ENCODE peak calls at places on chromosomes 6 and 20, in eight cellular contexts. G is HL-60; E is breast epithelium; W is stimulated activated CD8-positive, alpha-beta memory T cell treated with anti-CD3 and anti-CD28 coated beads, Interleukin-2, amount 100 ng/mL, for 48 hours; X is stimulated activated naive B cell treated with anti-CD40 and anti-IgM and Interleukin-4, amounts not matched to agents 10 μg/mL and 1 μg/mL and 100 μg/mL, for 72 hours; N is left ventricle myocardium superior; Z is stimulated activated CD4-positive, alpha-beta T cell treated with anti-CD3 and anti-CD28 coated beads, Interleukin-15, amount 100 ng/mL, for 1 hour; R is nucleus accumbens. A is an unnamed sample.

GRCh38 chr6:168212322-168212721 is 107.3 kb downstream of the DACT2 start:
- DNase-seq in N (no peak), W (no peak), E (no peak), Z (no peak), X (no peak), R (no peak), G (no peak), A (peak)

GRCh38 chr6:90490030-90490429 is 96.8 kb downstream of the MAP3K7 start:
- DNase-seq in R (no peak), G (no peak), N (no peak), E (no peak), W (no peak), X (no peak), Z (no peak), A (no peak)

GRCh38 chr20:45779011-45779915 is 12.4 kb downstream of the WFDC3 start:
- DNase-seq in X (no peak), Z (no peak), R (no peak), G (no peak), N (peak), W (no peak), E (peak), A (peak)

GRCh38 chr20:35207950-35208611 is 18.4 kb upstream of the MMP24 start:
- DNase-seq in Z (peak), X (peak), R (peak), W (peak), N (peak), E (peak), G (peak), A (peak)

GRCh38 chr6:148027201-148027600 is 315.4 kb upstream of the SASH1 start:
- DNase-seq in N (no peak), G (no peak), X (no peak), E (no peak), R (no peak), Z (no peak), W (no peak), A (no peak)

GRCh38 chr20:62087632-62088031 is 22.0 kb upstream of the TAF4 start:
- DNase-seq in R (no peak), Z (no peak), G (no peak), W (no peak), E (no peak), X (no peak), N (no peak), A (no peak)

GRCh38 chr6:11317885-11318771 is 85.7 kb upstream of the NEDD9 start:
- DNase-seq in E (peak), Z (peak), G (peak), W (peak), X (no peak), R (no peak), N (peak), A (peak)

GRCh38 chr6:136181191-136181833 is 68.8 kb downstream of the MTFR2 start:
- DNase-seq in E (no peak), N (no peak), R (no peak), X (no peak), Z (no peak), G (no peak), W (no peak), A (no peak)

GRCh38 chr20:17854307-17854903 is 114.2 kb downstream of the SNX5 start:
- DNase-seq in E (no peak), W (no peak), N (peak), G (peak), Z (no peak), X (no peak), R (peak), A (no peak)

GRCh38 chr20:18466574-18466893 is 296 bp downstream of the DZANK1 start:
- DNase-seq in E (no peak), R (no peak), W (no peak), N (no peak), X (no peak), Z (no peak), G (no peak), A (no peak)

GRCh38 chr6:65452333-65452732 is 254.7 kb downstream of the EYS start:
- DNase-seq in X (no peak), R (no peak), N (no peak), W (no peak), E (no peak), Z (no peak), G (no peak), A (no peak)

GRCh38 chr6:33765368-33765767 is 18.7 kb upstream of the IP6K3 start:
- DNase-seq in X (no peak), N (no peak), G (no peak), W (no peak), E (no peak), Z (no peak), R (no peak), A (no peak)

GRCh38 chr20:38935285-38935684 is 9.1 kb downstream of the FAM83D start:
- DNase-seq in G (no peak), E (no peak), R (no peak), X (no peak), Z (no peak), W (no peak), N (no peak), A (no peak)

GRCh38 chr20:64177787-64178186 is 13.5 kb downstream of the MYT1 start:
- DNase-seq in Z (no peak), N (no peak), G (no peak), W (no peak), E (no peak), R (no peak), X (no peak), A (peak)

GRCh38 chr6:8085053-8085511 is 17.3 kb downstream of the EEF1E1 start:
- DNase-seq in X (no peak), W (no peak), N (no peak), E (no peak), G (peak), R (no peak), Z (no peak), A (peak)

GRCh38 chr20:62958388-62959100 is 6.0 kb downstream of the SLC17A9 start:
- DNase-seq in W (no peak), Z (no peak), X (no peak), G (no peak), E (no peak), N (no peak), R (no peak), A (peak)

GRCh38 chr6:47097092-47097945 is 55.2 kb upstream of the ADGRF1 start:
- DNase-seq in R (peak), W (no peak), X (peak), N (peak), E (no peak), G (peak), Z (no peak), A (no peak)

GRCh38 chr6:26351544-26351953 is 13.4 kb upstream of the BTN3A2 start:
- DNase-seq in W (no peak), E (no peak), G (no peak), N (no peak), R (no peak), Z (no peak), X (no peak), A (no peak)

GRCh38 chr6:43444601-43445000 is 10.7 kb downstream of the DLK2 start:
- DNase-seq in Z (no peak), R (peak), E (no peak), N (no peak), G (no peak), W (no peak), X (no peak), A (no peak)

GRCh38 chr6:55774542-55775318 is 100.7 kb downstream of the BMP5 start:
- DNase-seq in N (no peak), X (no peak), W (no peak), R (no peak), G (no peak), E (no peak), Z (no peak), A (no peak)

GRCh38 chr6:143755301-143755744 is 77.6 kb downstream of the PHACTR2 start:
- DNase-seq in X (no peak), Z (no peak), W (no peak), N (no peak), G (no peak), E (no peak), R (no peak), A (no peak)

GRCh38 chr6:132279592-132280139 is 121.6 kb downstream of the MOXD1 start:
- DNase-seq in W (peak), X (peak), R (peak), E (peak), N (peak), Z (peak), G (peak), A (peak)

GRCh38 chr20:40997116-40997515 is 31.5 kb upstream of the TOP1 start:
- DNase-seq in N (no peak), G (no peak), E (no peak), X (no peak), W (no peak), Z (no peak), R (no peak), A (no peak)

GRCh38 chr6:116764961-116765841 is at the start of gene FAM162B:
- DNase-seq in W (no peak), G (no peak), N (peak), R (no peak), X (no peak), E (no peak), Z (no peak), A (peak)

GRCh38 chr20:9027626-9028025 is 41.3 kb upstream of the PLCB4 start:
- DNase-seq in E (no peak), G (no peak), Z (no peak), N (no peak), X (no peak), W (no peak), R (no peak), A (no peak)

GRCh38 chr6:151430886-151431285 is 21.0 kb downstream of the RMND1 start:
- DNase-seq in R (no peak), E (no peak), W (no peak), X (no peak), N (no peak), G (no peak), Z (no peak), A (no peak)

GRCh38 chr6:156912431-156912830 is 135.3 kb downstream of the ARID1B start:
- DNase-seq in N (no peak), E (no peak), G (no peak), R (no peak), X (no peak), W (no peak), Z (no peak), A (no peak)

GRCh38 chr6:38774933-38775707 is 60.0 kb downstream of the DNAH8 start:
- DNase-seq in R (no peak), X (no peak), W (no peak), E (no peak), Z (no peak), G (peak), N (no peak), A (no peak)

GRCh38 chr6:72553531-72554202 is 68.2 kb upstream of the KCNQ5 start:
- DNase-seq in Z (no peak), X (no peak), N (no peak), R (no peak), W (no peak), E (no peak), G (no peak), A (no peak)